ENCODE peak calls at places on chromosomes 4 and X, in six cellular contexts. One of them, this sample, is unnamed.

GRCh38 chr4:38287090-38287843 is 327.1 kb downstream of the PTTG2 start:
- DNase-seq in nephron progenitor cell: no peak
- DNase-seq in osteoblast: no peak
- DNase-seq in brain microvascular endothelial cell: no peak
- DNase-seq in tibial nerve: no peak
- DNase-seq in adrenal gland: no peak
- DNase-seq in this sample: no peak

GRCh38 chrX:10326578-10326977 is 169.8 kb downstream of the CLCN4 start:
- DNase-seq in osteoblast: no peak
- DNase-seq in brain microvascular endothelial cell: peak
- DNase-seq in nephron progenitor cell: no peak
- DNase-seq in adrenal gland: no peak
- DNase-seq in tibial nerve: no peak
- DNase-seq in this sample: peak

GRCh38 chr4:4837316-4837715 is 22.1 kb upstream of the MSX1 start:
- DNase-seq in osteoblast: no peak
- DNase-seq in adrenal gland: no peak
- DNase-seq in nephron progenitor cell: no peak
- DNase-seq in tibial nerve: no peak
- DNase-seq in brain microvascular endothelial cell: no peak
- DNase-seq in this sample: no peak

GRCh38 chr4:75733369-75733768 is 9.0 kb downstream of the USO1 start:
- DNase-seq in osteoblast: peak
- DNase-seq in brain microvascular endothelial cell: no peak
- DNase-seq in nephron progenitor cell: no peak
- DNase-seq in tibial nerve: no peak
- DNase-seq in adrenal gland: no peak
- DNase-seq in this sample: no peak

GRCh38 chrX:17923546-17923945 is 62.4 kb upstream of the RAI2 start:
- DNase-seq in tibial nerve: no peak
- DNase-seq in nephron progenitor cell: no peak
- DNase-seq in adrenal gland: no peak
- DNase-seq in brain microvascular endothelial cell: no peak
- DNase-seq in osteoblast: no peak
- DNase-seq in this sample: no peak

GRCh38 chr4:73764513-73764912 is 24.1 kb downstream of the CXCL8 start:
- DNase-seq in nephron progenitor cell: no peak
- DNase-seq in tibial nerve: no peak
- DNase-seq in brain microvascular endothelial cell: peak
- DNase-seq in osteoblast: no peak
- DNase-seq in adrenal gland: no peak
- DNase-seq in this sample: no peak

GRCh38 chr4:23818097-23818648 is 71.7 kb downstream of the PPARGC1A start:
- DNase-seq in osteoblast: no peak
- DNase-seq in brain microvascular endothelial cell: no peak
- DNase-seq in adrenal gland: no peak
- DNase-seq in tibial nerve: no peak
- DNase-seq in nephron progenitor cell: no peak
- DNase-seq in this sample: no peak

GRCh38 chr4:185716008-185716976 is 95.7 kb downstream of the SORBS2 start:
- DNase-seq in tibial nerve: no peak
- DNase-seq in adrenal gland: no peak
- DNase-seq in brain microvascular endothelial cell: no peak
- DNase-seq in osteoblast: no peak
- DNase-seq in nephron progenitor cell: peak
- DNase-seq in this sample: no peak

GRCh38 chrX:63350551-63350950 is 581 bp downstream of the SPIN4 start:
- DNase-seq in adrenal gland: no peak
- DNase-seq in brain microvascular endothelial cell: no peak
- DNase-seq in osteoblast: no peak
- DNase-seq in tibial nerve: no peak
- DNase-seq in nephron progenitor cell: peak
- DNase-seq in this sample: peak

GRCh38 chr4:105709081-105709450 is 482 bp downstream of the GSTCD start:
- DNase-seq in osteoblast: peak
- DNase-seq in tibial nerve: no peak
- DNase-seq in nephron progenitor cell: no peak
- DNase-seq in brain microvascular endothelial cell: no peak
- DNase-seq in adrenal gland: no peak
- DNase-seq in this sample: no peak

GRCh38 chr4:26406346-26406975 is 83.8 kb downstream of the CCKAR start:
- DNase-seq in adrenal gland: no peak
- DNase-seq in nephron progenitor cell: no peak
- DNase-seq in tibial nerve: no peak
- DNase-seq in brain microvascular endothelial cell: no peak
- DNase-seq in osteoblast: no peak
- DNase-seq in this sample: no peak

GRCh38 chrX:31356501-31357263 is 284.8 kb upstream of the FTHL17 start:
- DNase-seq in osteoblast: no peak
- DNase-seq in adrenal gland: no peak
- DNase-seq in nephron progenitor cell: no peak
- DNase-seq in tibial nerve: no peak
- DNase-seq in brain microvascular endothelial cell: no peak
- DNase-seq in this sample: no peak

GRCh38 chr4:158964728-158965124 is 138.2 kb upstream of the RAPGEF2 start:
- DNase-seq in tibial nerve: no peak
- DNase-seq in osteoblast: peak
- DNase-seq in nephron progenitor cell: no peak
- DNase-seq in adrenal gland: no peak
- DNase-seq in brain microvascular endothelial cell: no peak
- DNase-seq in this sample: no peak
- TF ChIP-seq CTCF in tibial nerve: no peak
- TF ChIP-seq CTCF in osteoblast: no peak
- TF ChIP-seq CTCF in nephron progenitor cell: no peak
- TF ChIP-seq CTCF in adrenal gland: no peak
- TF ChIP-seq CTCF in brain microvascular endothelial cell: no peak
- TF ChIP-seq CTCF in this sample: no peak

DNA sequence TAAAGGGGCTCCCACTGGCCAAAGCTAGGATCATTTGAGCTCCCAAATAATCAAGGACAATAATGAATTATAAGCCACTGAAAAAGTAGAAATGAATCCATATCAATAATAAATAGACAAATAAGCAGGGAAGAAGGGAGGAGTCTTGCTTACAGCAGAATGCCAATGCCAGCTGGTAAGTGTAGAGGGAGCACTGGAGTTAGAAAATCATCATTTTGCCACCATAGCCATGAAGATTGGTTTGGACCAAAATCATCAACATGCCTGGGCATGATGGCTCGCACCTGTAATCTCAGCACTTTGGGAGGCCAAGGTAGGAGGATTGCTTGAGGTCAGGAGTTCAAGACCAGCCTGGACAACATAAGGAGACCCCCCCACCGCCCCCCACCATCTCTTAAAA is 20.4 kb upstream of the SH3KBP1 start:
- DNase-seq in osteoblast: no peak
- DNase-seq in brain microvascular endothelial cell: no peak
- DNase-seq in nephron progenitor cell: no peak
- DNase-seq in tibial nerve: no peak
- DNase-seq in adrenal gland: no peak
- DNase-seq in this sample: no peak
- TF ChIP-seq CTCF in osteoblast: no peak
- TF ChIP-seq CTCF in brain microvascular endothelial cell: peak
- TF ChIP-seq CTCF in nephron progenitor cell: no peak
- TF ChIP-seq CTCF in tibial nerve: no peak
- TF ChIP-seq CTCF in adrenal gland: no peak
- TF ChIP-seq CTCF in this sample: no peak

DNA sequence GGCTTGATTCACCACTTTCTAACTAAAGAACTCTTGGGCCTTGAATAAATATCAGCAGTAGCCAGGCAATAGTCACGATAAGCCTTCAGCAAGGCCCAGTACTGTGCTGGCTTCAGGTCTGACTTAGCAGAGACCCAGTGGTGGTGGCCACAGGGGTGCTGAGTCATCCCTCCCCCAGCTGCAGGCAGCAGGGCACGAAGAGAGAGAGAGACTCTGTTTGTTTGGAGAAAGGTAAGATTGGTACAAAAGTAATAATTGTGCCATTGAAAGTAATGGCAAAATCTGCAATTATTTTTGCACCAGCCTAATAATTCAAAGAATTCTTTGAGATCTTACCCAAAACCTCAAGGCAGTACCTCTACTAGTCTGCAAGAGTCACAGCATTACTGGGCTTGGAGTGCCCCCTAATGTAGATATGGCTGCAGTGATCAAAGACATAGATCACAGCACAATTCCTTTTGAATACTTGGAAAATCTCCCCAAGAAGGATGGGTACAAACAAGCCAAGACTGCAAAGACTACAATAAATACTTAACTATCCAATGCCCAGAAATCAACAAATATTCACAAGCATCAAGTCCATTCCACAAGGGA is 159.5 kb upstream of the USP38 start:
- DNase-seq in osteoblast: peak
- DNase-seq in tibial nerve: no peak
- DNase-seq in adrenal gland: no peak
- DNase-seq in brain microvascular endothelial cell: peak
- DNase-seq in nephron progenitor cell: no peak
- DNase-seq in this sample: no peak
- TF ChIP-seq CTCF in osteoblast: peak
- TF ChIP-seq CTCF in tibial nerve: no peak
- TF ChIP-seq CTCF in adrenal gland: peak
- TF ChIP-seq CTCF in brain microvascular endothelial cell: peak
- TF ChIP-seq CTCF in nephron progenitor cell: no peak
- TF ChIP-seq CTCF in this sample: peak

GRCh38 chrX:41480508-41481260 is 33.5 kb downstream of the NYX start:
- DNase-seq in nephron progenitor cell: no peak
- DNase-seq in brain microvascular endothelial cell: no peak
- DNase-seq in adrenal gland: no peak
- DNase-seq in tibial nerve: no peak
- DNase-seq in osteoblast: peak
- DNase-seq in this sample: no peak

GRCh38 chrX:41481264-41482109 is 34.3 kb downstream of the NYX start:
- DNase-seq in osteoblast: peak
- DNase-seq in nephron progenitor cell: no peak
- DNase-seq in tibial nerve: no peak
- DNase-seq in brain microvascular endothelial cell: no peak
- DNase-seq in adrenal gland: no peak
- DNase-seq in this sample: no peak

GRCh38 chrX:41475611-41476241 is 28.6 kb downstream of the NYX start:
- DNase-seq in tibial nerve: no peak
- DNase-seq in osteoblast: peak
- DNase-seq in brain microvascular endothelial cell: no peak
- DNase-seq in nephron progenitor cell: no peak
- DNase-seq in adrenal gland: no peak
- DNase-seq in this sample: no peak

GRCh38 chrX:41475166-41475565 is 28.0 kb downstream of the NYX start:
- DNase-seq in brain microvascular endothelial cell: no peak
- DNase-seq in nephron progenitor cell: no peak
- DNase-seq in adrenal gland: no peak
- DNase-seq in osteoblast: peak
- DNase-seq in tibial nerve: no peak
- DNase-seq in this sample: no peak

GRCh38 chrX:41478397-41478911 is 31.3 kb downstream of the NYX start:
- DNase-seq in adrenal gland: no peak
- DNase-seq in brain microvascular endothelial cell: no peak
- DNase-seq in nephron progenitor cell: no peak
- DNase-seq in osteoblast: peak
- DNase-seq in tibial nerve: no peak
- DNase-seq in this sample: no peak
- TF ChIP-seq CTCF in adrenal gland: no peak
- TF ChIP-seq CTCF in brain microvascular endothelial cell: no peak
- TF ChIP-seq CTCF in nephron progenitor cell: no peak
- TF ChIP-seq CTCF in osteoblast: no peak
- TF ChIP-seq CTCF in tibial nerve: no peak
- TF ChIP-seq CTCF in this sample: no peak

GRCh38 chr4:11182586-11183357 is 245.9 kb downstream of the HS3ST1 start:
- DNase-seq in osteoblast: no peak
- DNase-seq in brain microvascular endothelial cell: peak
- DNase-seq in tibial nerve: no peak
- DNase-seq in nephron progenitor cell: no peak
- DNase-seq in adrenal gland: no peak
- DNase-seq in this sample: no peak
- TF ChIP-seq CTCF in osteoblast: no peak
- TF ChIP-seq CTCF in brain microvascular endothelial cell: no peak
- TF ChIP-seq CTCF in tibial nerve: no peak
- TF ChIP-seq CTCF in nephron progenitor cell: no peak
- TF ChIP-seq CTCF in adrenal gland: no peak
- TF ChIP-seq CTCF in this sample: no peak

GRCh38 chr4:137981277-137981676 is 260.9 kb downstream of the SLC7A11 start:
- DNase-seq in tibial nerve: no peak
- DNase-seq in brain microvascular endothelial cell: peak
- DNase-seq in adrenal gland: no peak
- DNase-seq in nephron progenitor cell: no peak
- DNase-seq in osteoblast: peak
- DNase-seq in this sample: no peak
- TF ChIP-seq CTCF in tibial nerve: no peak
- TF ChIP-seq CTCF in brain microvascular endothelial cell: peak
- TF ChIP-seq CTCF in adrenal gland: no peak
- TF ChIP-seq CTCF in nephron progenitor cell: no peak
- TF ChIP-seq CTCF in osteoblast: peak
- TF ChIP-seq CTCF in this sample: no peak

GRCh38 chrX:118644378-118644777 is 83.0 kb upstream of the IL13RA1 start:
- DNase-seq in tibial nerve: no peak
- DNase-seq in nephron progenitor cell: no peak
- DNase-seq in adrenal gland: no peak
- DNase-seq in osteoblast: no peak
- DNase-seq in brain microvascular endothelial cell: peak
- DNase-seq in this sample: no peak
- TF ChIP-seq CTCF in tibial nerve: no peak
- TF ChIP-seq CTCF in nephron progenitor cell: no peak
- TF ChIP-seq CTCF in adrenal gland: peak
- TF ChIP-seq CTCF in osteoblast: peak
- TF ChIP-seq CTCF in brain microvascular endothelial cell: peak
- TF ChIP-seq CTCF in this sample: peak

GRCh38 chr4:39452153-39452859 is 6.4 kb downstream of the RPL9 start:
- DNase-seq in tibial nerve: no peak
- DNase-seq in nephron progenitor cell: no peak
- DNase-seq in adrenal gland: no peak
- DNase-seq in osteoblast: no peak
- DNase-seq in brain microvascular endothelial cell: no peak
- DNase-seq in this sample: no peak
- TF ChIP-seq CTCF in tibial nerve: no peak
- TF ChIP-seq CTCF in nephron progenitor cell: no peak
- TF ChIP-seq CTCF in adrenal gland: no peak
- TF ChIP-seq CTCF in osteoblast: no peak
- TF ChIP-seq CTCF in brain microvascular endothelial cell: no peak
- TF ChIP-seq CTCF in this sample: no peak